ENCODE peak calls at places on chromosomes 4 and X, in seven cellular contexts. N, V, P, K, C, S and A are unnamed samples.

GRCh38 chr4:65393078-65393477 is 277.2 kb downstream of the EPHA5 start:
- DNase-seq in S (no peak), V (no peak), K (no peak), P (no peak), C (no peak), N (no peak), A (no peak)

GRCh38 chr4:55854132-55854531 is 684 bp downstream of the EXOC1 start:
- DNase-seq in N (no peak), P (no peak), C (no peak), K (peak; percentile 34), S (no peak), V (no peak), A (no peak)

GRCh38 chrX:72314881-72315280 is 9.2 kb upstream of the CITED1 start:
- DNase-seq in P (no peak), S (no peak), K (no peak), C (no peak), N (no peak), V (no peak), A (no peak)

GRCh38 chr4:124710911-124711310 is 1.6 kb downstream of the ANKRD50 start:
- DNase-seq in K (peak; percentile 41), P (no peak), N (peak; percentile 23), S (no peak), V (no peak), C (no peak), A (peak; percentile 28)

GRCh38 chr4:121791481-121791880 is 9.6 kb upstream of the EXOSC9 start:
- DNase-seq in V (no peak), N (no peak), C (no peak), S (no peak), K (peak; percentile 88), P (no peak), A (peak; percentile 91)

GRCh38 chrX:12440245-12440644 is 302.0 kb downstream of the FRMPD4 start:
- DNase-seq in K (no peak), N (no peak), V (no peak), S (no peak), C (no peak), P (no peak), A (no peak)

GRCh38 chrX:47360423-47361179 is 9.8 kb upstream of the ZNF157 start:
- DNase-seq in N (no peak), C (no peak), V (no peak), K (no peak), P (no peak), S (no peak), A (no peak)

GRCh38 chr4:157300678-157301077 is 80.2 kb downstream of the GRIA2 start:
- DNase-seq in V (no peak), N (no peak), K (no peak), S (no peak), C (no peak), P (no peak), A (peak; percentile 3)

GRCh38 chr4:67871867-67872266 is 11.9 kb downstream of the TMPRSS11D start:
- DNase-seq in K (peak; percentile 70), P (no peak), S (peak; percentile 27), V (no peak), C (no peak), N (no peak), A (peak; percentile 59)

GRCh38 chr4:26958925-26959653 is 98.4 kb downstream of the STIM2 start:
- DNase-seq in K (no peak), V (no peak), C (no peak), P (no peak), N (no peak), S (no peak), A (no peak)

GRCh38 chr4:2135083-2135482 is 76.0 kb downstream of the NAT8L start:
- DNase-seq in S (no peak), C (no peak), N (no peak), V (no peak), K (peak; percentile 12), P (no peak), A (peak; percentile 58)

GRCh38 chr4:112120021-112120420 is 25.2 kb upstream of the FAM241A start:
- DNase-seq in C (no peak), K (no peak), N (no peak), P (no peak), V (no peak), S (no peak), A (no peak)

GRCh38 chrX:96615448-96615847 is 69.2 kb upstream of the DIAPH2 start:
- DNase-seq in P (no peak), V (no peak), S (no peak), C (no peak), K (no peak), N (no peak), A (peak; percentile 3)

GRCh38 chr4:139858436-139859225 is 193.0 kb downstream of the MGST2 start:
- DNase-seq in V (no peak), C (no peak), N (no peak), K (no peak), S (no peak), P (no peak), A (no peak)

GRCh38 chr4:139859876-139860275 is 194.3 kb downstream of the MGST2 start:
- DNase-seq in C (no peak), K (no peak), N (no peak), S (peak; percentile 31), P (no peak), V (no peak), A (no peak)

GRCh38 chr4:139860435-139861024 is 194.9 kb downstream of the MGST2 start:
- DNase-seq in P (no peak), N (no peak), C (no peak), S (no peak), V (no peak), K (no peak), A (no peak)

GRCh38 chr4:139857977-139858376 is 192.4 kb downstream of the MGST2 start:
- DNase-seq in P (no peak), K (no peak), S (no peak), N (no peak), C (no peak), V (no peak), A (no peak)

GRCh38 chr4:139857021-139857420 is 191.4 kb downstream of the MGST2 start:
- DNase-seq in S (no peak), C (no peak), N (no peak), P (peak; percentile 72), K (no peak), V (no peak), A (no peak)
- H3K4me3 ChIP-seq in S (no peak overlapping the region), C (no peak overlapping the region), N (no peak overlapping the region), P (no peak overlapping the region), K (no peak overlapping the region), V (no peak overlapping the region), A (no peak overlapping the region)

GRCh38 chr4:183388777-183389176 is 55.7 kb upstream of the CDKN2AIP start:
- DNase-seq in N (no peak), P (no peak), C (no peak), K (no peak), V (no peak), S (no peak), A (no peak)
- H3K4me3 ChIP-seq in N (no peak overlapping the region), P (no peak overlapping the region), C (no peak overlapping the region), K (no peak overlapping the region), V (no peak overlapping the region), S (no peak overlapping the region), A (no peak overlapping the region)

DNA sequence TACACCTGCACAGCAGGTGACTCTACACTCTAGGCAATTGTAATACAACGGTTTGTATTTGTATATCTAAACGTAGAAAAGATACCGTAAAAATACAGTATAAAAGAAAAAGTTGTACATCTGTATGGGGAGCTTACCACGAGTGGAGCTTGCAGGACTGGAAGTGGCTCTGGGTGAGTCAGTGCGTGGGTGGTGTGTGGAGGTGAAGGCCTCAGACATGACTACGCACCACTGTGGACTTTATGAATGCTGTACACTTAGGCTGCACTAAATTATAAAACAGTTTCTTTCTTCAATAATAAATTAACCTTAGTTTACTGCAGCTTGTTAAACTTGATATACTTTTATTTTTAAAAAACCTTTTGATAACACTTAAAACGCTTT is 85.0 kb upstream of the FAT1 start:
- DNase-seq in N (no peak), P (no peak), V (no peak), C (no peak), S (no peak), K (peak; percentile 94), A (peak; percentile 72)
- H3K4me3 ChIP-seq in N (no peak overlapping the region), P (no peak overlapping the region), V (no peak overlapping the region), C (no peak overlapping the region), S (no peak overlapping the region), K (peak overlapping the region; percentile 18), A (no peak overlapping the region)

DNA sequence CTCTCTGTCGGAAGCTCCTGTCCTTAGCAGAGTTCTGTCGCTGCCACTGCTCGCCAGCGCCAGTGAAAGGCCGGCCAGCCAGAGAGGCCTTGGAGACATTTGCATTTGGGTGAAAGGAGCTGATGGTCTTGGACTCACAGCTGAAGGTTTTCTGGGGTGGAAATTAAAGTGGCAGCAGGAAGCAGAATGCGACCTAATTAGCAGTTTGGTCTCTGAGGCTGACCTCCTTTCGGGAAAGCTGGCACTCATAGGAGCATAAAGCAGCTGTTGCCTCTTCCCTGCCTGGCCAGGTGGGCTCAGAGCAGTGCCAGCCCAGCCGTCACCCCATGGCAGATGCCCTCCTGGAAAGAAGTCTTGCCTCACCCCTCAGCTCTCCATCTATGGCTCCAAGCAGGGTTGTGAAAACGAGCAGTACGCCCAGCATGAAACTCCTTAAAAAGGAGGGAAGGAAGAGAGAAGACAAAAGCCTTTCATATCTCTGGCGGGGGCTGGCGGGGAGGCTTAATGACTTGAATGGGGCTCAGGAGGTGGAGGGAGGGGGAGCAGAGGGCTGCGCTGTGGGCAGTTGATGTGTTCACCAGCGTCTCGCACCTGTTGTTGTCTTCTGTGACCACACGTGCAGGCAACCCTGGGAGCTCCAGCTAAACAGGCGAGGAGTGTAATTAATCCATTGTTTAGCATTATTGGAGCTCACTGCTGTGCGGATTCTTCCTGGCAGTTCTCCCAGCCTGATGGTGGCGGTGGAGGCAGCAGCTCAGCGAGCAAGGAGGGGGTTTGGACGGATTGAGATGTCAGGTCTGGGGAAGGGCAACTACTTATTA is 264.0 kb downstream of the MID1IP1 start:
- DNase-seq in P (peak; percentile 61), C (no peak), S (peak; percentile 79), N (no peak), K (no peak), V (no peak), A (no peak)
- H3K4me3 ChIP-seq in P (no peak overlapping the region), C (no peak overlapping the region), S (no peak overlapping the region), N (no peak overlapping the region), K (no peak overlapping the region), V (peak overlapping the region; percentile 20), A (no peak overlapping the region)

DNA sequence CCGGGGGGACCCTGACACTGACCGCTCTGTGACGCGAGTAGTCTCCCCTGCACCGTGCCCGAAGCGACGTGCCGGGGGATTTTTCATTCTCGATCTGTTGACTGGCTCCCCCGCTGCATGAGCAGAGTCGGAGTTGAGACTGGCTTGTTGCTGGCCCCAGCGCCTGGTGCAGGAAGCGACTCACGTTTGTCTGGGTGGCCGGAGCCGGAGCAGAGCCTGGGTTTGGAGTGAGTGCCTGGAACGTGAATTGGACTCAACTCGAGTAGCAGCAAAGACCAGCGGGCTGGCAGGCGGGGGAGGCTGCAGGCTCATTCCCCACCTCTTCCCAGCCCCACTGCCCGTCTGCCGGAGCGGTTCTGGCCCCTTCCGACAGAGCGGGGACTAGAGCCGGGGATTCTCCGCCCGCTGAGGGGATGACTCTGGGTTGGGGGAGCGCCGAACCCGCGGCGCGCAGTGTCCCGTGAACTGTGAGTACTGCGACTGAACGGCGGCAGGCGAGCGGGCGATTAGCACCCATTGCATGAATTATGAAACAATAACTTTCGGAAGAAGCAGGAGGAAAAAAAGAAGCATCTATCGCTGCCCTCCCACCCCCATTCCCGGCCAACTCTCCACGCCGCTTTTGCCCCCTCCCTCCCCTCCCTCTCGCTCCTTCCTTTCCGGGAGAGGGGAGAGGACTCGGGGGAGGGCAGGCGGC is 635 bp downstream of the PCDH7 start:
- DNase-seq in P (peak; percentile 48), S (peak; percentile 66), N (peak; percentile 24), V (peak; percentile 58), C (no peak), K (peak; percentile 53), A (peak; percentile 9)
- H3K4me3 ChIP-seq in P (peak overlapping the region; percentile 77), S (peak overlapping the region; percentile 80), N (peak overlapping the region; percentile 32), V (peak overlapping the region; percentile 60), C (peak overlapping the region; percentile 12), K (peak overlapping the region; percentile 72), A (peak overlapping the region; percentile 50)

GRCh38 chrX:56728321-56728720 is 722 bp upstream of the NBDY start:
- DNase-seq in N (no peak), C (no peak), S (no peak), P (no peak), K (peak; percentile 24), V (no peak), A (no peak)
- H3K4me3 ChIP-seq in N (no peak overlapping the region), C (no peak overlapping the region), S (no peak overlapping the region), P (peak overlapping the region; percentile 85), K (peak overlapping the region; percentile 95), V (peak overlapping the region; percentile 67), A (no peak overlapping the region)